ENCODE peak calls at places on chromosomes 6 and 20, in four cellular contexts. V is heart right ventricle, Y is omental fat pad, H is left ventricle myocardium inferior. R is an unnamed sample.

GRCh38 chr6:36716476-36717093 is 19.0 kb downstream of the RAB44 start:
- DNase-seq in Y (no peak), V (no peak), H (no peak), R (no peak)

GRCh38 chr6:143397229-143398222 is 53.0 kb downstream of the ADAT2 start:
- DNase-seq in Y (peak; percentile 31), H (no peak), V (no peak), R (no peak)

GRCh38 chr20:59350330-59351147 is 50.1 kb downstream of the EDN3 start:
- DNase-seq in V (no peak), Y (no peak), H (no peak), R (no peak)

GRCh38 chr6:162099685-162100084 is 627.9 kb downstream of the PRKN start:
- DNase-seq in V (no peak), Y (no peak), H (no peak), R (peak; percentile 17)

GRCh38 chr6:145903356-145904102 is 60.6 kb downstream of the SHPRH start:
- DNase-seq in H (no peak), Y (no peak), V (no peak), R (no peak)

GRCh38 chr6:100084301-100085161 is 90.5 kb upstream of the MCHR2 start:
- DNase-seq in H (no peak), Y (no peak), V (no peak), R (no peak)

GRCh38 chr6:111739257-111739696 is 133.6 kb upstream of the TRAF3IP2 start:
- DNase-seq in Y (no peak), H (no peak), V (peak; percentile 18), R (no peak)

GRCh38 chr6:34084591-34085280 is 61.2 kb downstream of the GRM4 start:
- DNase-seq in V (no peak), Y (no peak), H (no peak), R (no peak)

GRCh38 chr6:27251672-27252251 is 4.3 kb downstream of the PRSS16 start:
- DNase-seq in V (peak; percentile 17), Y (no peak), H (no peak), R (peak; percentile 57)

GRCh38 chr6:127538750-127539264 is 19.7 kb upstream of the MTCL3 start:
- DNase-seq in V (no peak), H (no peak), Y (no peak), R (no peak)

DNA sequence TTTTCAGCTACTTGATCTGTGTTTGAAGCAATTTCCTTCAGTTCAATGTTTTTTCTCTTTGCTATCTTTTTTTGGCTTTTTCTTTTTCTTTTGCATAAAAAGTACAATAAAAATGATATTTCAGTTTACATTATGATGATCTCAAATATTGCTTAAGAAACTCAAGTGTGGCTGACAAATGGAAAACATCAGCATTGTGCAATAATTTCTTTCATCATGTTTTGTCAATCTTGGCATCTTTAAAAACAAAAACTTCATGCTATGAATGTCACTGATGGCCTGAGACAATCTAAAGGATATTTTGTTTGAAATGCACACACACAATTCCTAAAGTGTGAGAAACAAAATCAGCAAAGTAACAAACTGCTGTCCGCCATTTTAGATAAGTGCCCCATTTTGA is 13.9 kb upstream of the MTCL3 start:
- DNase-seq in Y (no peak), H (no peak), V (no peak), R (no peak)
- TF ChIP-seq CTCF in Y (no peak), H (no peak), V (no peak), R (no peak)

GRCh38 chr6:41560440-41561192 is 14.4 kb downstream of the FOXP4 start:
- DNase-seq in H (peak; percentile 73), V (peak; percentile 75), Y (no peak), R (peak; percentile 72)
- TF ChIP-seq CTCF in H (no peak), V (no peak), Y (no peak), R (no peak)

GRCh38 chr6:130754786-130755367 is 72.3 kb upstream of the SMLR1 start:
- DNase-seq in V (no peak), H (no peak), Y (no peak), R (no peak)

GRCh38 chr6:130752292-130752691 is 74.9 kb upstream of the SMLR1 start:
- DNase-seq in Y (no peak), V (no peak), H (no peak), R (no peak)

GRCh38 chr6:130744601-130745382 is 82.4 kb upstream of the SMLR1 start:
- DNase-seq in Y (no peak), V (no peak), H (no peak), R (no peak)

GRCh38 chr6:130749402-130749801 is 77.8 kb upstream of the SMLR1 start:
- DNase-seq in Y (no peak), V (no peak), H (no peak), R (no peak)
- TF ChIP-seq CTCF in Y (no peak), V (no peak), H (no peak), R (no peak)

GRCh38 chr6:137133136-137133535 is 40.3 kb downstream of the IL22RA2 start:
- DNase-seq in V (no peak), H (no peak), Y (no peak), R (no peak)
- TF ChIP-seq CTCF in V (no peak), H (no peak), Y (no peak), R (no peak)

R was measured in ovary.